ENCODE peak calls at places on chromosomes 12 and 14, in four cellular contexts. One of them, this sample, is unnamed.

GRCh38 chr14:34629344-34629656 is 648 bp downstream of the SNX6 start:
- DNase-seq in NCI-H1436: no peak
- DNase-seq in activated T-cell treated with anti-CD3 and anti-CD28 coated beads for 1 hour: no peak
- DNase-seq in stimulated activated CD4-positive, alpha-beta T cell treated with anti-CD3 and anti-CD28 coated beads, Interleukin-1b, Interleukin-23, amount 100 ng/mL, for 24 hours: no peak
- DNase-seq in this sample: no peak

GRCh38 chr12:510071-510825 is 50.5 kb downstream of the B4GALNT3 start:
- DNase-seq in NCI-H1436: peak
- DNase-seq in activated T-cell treated with anti-CD3 and anti-CD28 coated beads for 1 hour: no peak
- DNase-seq in stimulated activated CD4-positive, alpha-beta T cell treated with anti-CD3 and anti-CD28 coated beads, Interleukin-1b, Interleukin-23, amount 100 ng/mL, for 24 hours: no peak
- DNase-seq in this sample: peak

GRCh38 chr12:102249073-102249854 is 51.6 kb upstream of the PMCH start:
- DNase-seq in NCI-H1436: no peak
- DNase-seq in activated T-cell treated with anti-CD3 and anti-CD28 coated beads for 1 hour: no peak
- DNase-seq in stimulated activated CD4-positive, alpha-beta T cell treated with anti-CD3 and anti-CD28 coated beads, Interleukin-1b, Interleukin-23, amount 100 ng/mL, for 24 hours: no peak
- DNase-seq in this sample: no peak

GRCh38 chr14:86038401-86038985 is 508.5 kb downstream of the FLRT2 start:
- DNase-seq in NCI-H1436: peak
- DNase-seq in activated T-cell treated with anti-CD3 and anti-CD28 coated beads for 1 hour: peak
- DNase-seq in stimulated activated CD4-positive, alpha-beta T cell treated with anti-CD3 and anti-CD28 coated beads, Interleukin-1b, Interleukin-23, amount 100 ng/mL, for 24 hours: peak
- DNase-seq in this sample: peak

GRCh38 chr12:109714141-109714912 is 702 bp downstream of the FAM222A start:
- DNase-seq in NCI-H1436: peak
- DNase-seq in activated T-cell treated with anti-CD3 and anti-CD28 coated beads for 1 hour: peak
- DNase-seq in stimulated activated CD4-positive, alpha-beta T cell treated with anti-CD3 and anti-CD28 coated beads, Interleukin-1b, Interleukin-23, amount 100 ng/mL, for 24 hours: peak
- DNase-seq in this sample: peak

GRCh38 chr14:63759454-63759853 is 31.6 kb upstream of the SGPP1 start:
- DNase-seq in NCI-H1436: no peak
- DNase-seq in activated T-cell treated with anti-CD3 and anti-CD28 coated beads for 1 hour: no peak
- DNase-seq in stimulated activated CD4-positive, alpha-beta T cell treated with anti-CD3 and anti-CD28 coated beads, Interleukin-1b, Interleukin-23, amount 100 ng/mL, for 24 hours: no peak
- DNase-seq in this sample: no peak

GRCh38 chr14:75811862-75812505 is 150.9 kb downstream of the TTLL5 start:
- DNase-seq in NCI-H1436: no peak
- DNase-seq in activated T-cell treated with anti-CD3 and anti-CD28 coated beads for 1 hour: no peak
- DNase-seq in stimulated activated CD4-positive, alpha-beta T cell treated with anti-CD3 and anti-CD28 coated beads, Interleukin-1b, Interleukin-23, amount 100 ng/mL, for 24 hours: no peak
- DNase-seq in this sample: peak

GRCh38 chr14:95876769-95877490 is at the start of gene TUNAR:
- DNase-seq in NCI-H1436: peak
- DNase-seq in activated T-cell treated with anti-CD3 and anti-CD28 coated beads for 1 hour: no peak
- DNase-seq in stimulated activated CD4-positive, alpha-beta T cell treated with anti-CD3 and anti-CD28 coated beads, Interleukin-1b, Interleukin-23, amount 100 ng/mL, for 24 hours: no peak
- DNase-seq in this sample: no peak